ENCODE peak calls at places on chromosomes 16 and 17, in six cellular contexts. E is Peyer's patch; B is lower lobe of right lung; Z is body of pancreas; D is effector memory CD4-positive, alpha-beta T cell; R is heart right ventricle. M is an unnamed sample.

GRCh38 chr17:6098466-6099180 is 28.4 kb downstream of the WSCD1 start:
- DNase-seq in E (peak; percentile 21), D (no peak), B (no peak), Z (no peak), R (peak; percentile 63), M (peak; percentile 60)

GRCh38 chr17:76382305-76382802 is 2.1 kb upstream of the SPHK1 start:
- DNase-seq in R (no peak), E (no peak), B (no peak), D (no peak), Z (peak; percentile 74), M (peak; percentile 77)

GRCh38 chr16:69171325-69172095 is 15.5 kb upstream of the SNTB2 start:
- DNase-seq in Z (no peak), R (no peak), B (no peak), D (no peak), E (no peak), M (no peak)

GRCh38 chr16:629289-630023 is 1.3 kb upstream of the WFIKKN1 start:
- DNase-seq in Z (no peak), R (no peak), B (no peak), E (no peak), D (no peak), M (peak; percentile 50)

GRCh38 chr17:3683054-3683511 is 12.9 kb downstream of the P2RX5 start:
- DNase-seq in D (peak; percentile 21), R (no peak), Z (peak; percentile 37), B (no peak), E (no peak), M (peak; percentile 33)

GRCh38 chr17:74288785-74289184 is 14.8 kb downstream of the DNAI2 start:
- DNase-seq in R (no peak), E (no peak), Z (no peak), D (no peak), B (no peak), M (no peak)

GRCh38 chr17:57349533-57350227 is 93.4 kb downstream of the MSI2 start:
- DNase-seq in D (no peak), E (no peak), Z (no peak), B (no peak), R (no peak), M (no peak)

GRCh38 chr16:58128721-58129096 is 472 bp downstream of the CFAP20 start:
- DNase-seq in E (no peak), B (no peak), Z (peak; percentile 21), D (peak; percentile 6), R (no peak), M (peak; percentile 66)

GRCh38 chr17:82602986-82603385 is 45.3 kb downstream of the WDR45B start:
- DNase-seq in R (no peak), D (no peak), B (no peak), Z (no peak), E (no peak), M (no peak)

GRCh38 chr16:8929086-8929748 is 34.5 kb downstream of the USP7 start:
- DNase-seq in R (no peak), Z (no peak), E (no peak), D (no peak), B (no peak), M (no peak)

GRCh38 chr17:43839670-43840101 is 6.7 kb upstream of the MPP3 start:
- DNase-seq in B (no peak), E (peak; percentile 84), Z (peak; percentile 81), R (no peak), D (no peak), M (no peak)

GRCh38 chr16:87918866-87919680 is 17.3 kb downstream of the CA5A start:
- DNase-seq in R (peak; percentile 68), B (no peak), Z (no peak), D (no peak), E (no peak), M (no peak)

GRCh38 chr17:5841862-5842261 is 228.3 kb upstream of the WSCD1 start:
- DNase-seq in D (no peak), Z (no peak), R (no peak), E (no peak), B (no peak), M (no peak)

DNA sequence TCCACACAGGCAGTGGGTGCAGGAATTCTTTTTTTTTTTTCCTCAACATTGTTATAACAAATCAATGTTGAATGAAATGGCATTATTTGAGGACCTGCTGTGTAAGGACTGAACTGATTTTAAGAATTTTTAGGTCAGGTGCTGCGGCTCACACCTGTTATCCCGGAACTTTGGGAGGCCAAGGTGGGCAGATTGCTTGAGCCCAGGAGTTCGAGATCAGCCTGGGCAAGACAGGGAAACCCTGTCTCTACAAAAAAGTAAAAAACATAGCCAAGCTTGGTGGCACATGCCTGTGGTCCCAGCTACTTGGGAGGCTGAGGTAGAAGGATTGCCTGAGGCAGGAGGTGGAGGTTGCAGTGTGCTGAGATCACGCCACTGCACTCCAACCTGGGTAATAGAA is 12.4 kb downstream of the MPRIP start:
- DNase-seq in B (no peak), E (no peak), Z (no peak), D (no peak), R (no peak), M (no peak)
- H3K4me1 ChIP-seq in B (peaks cover 73% of the 10 kb centered on the region), E (peaks cover 12% of the 10 kb centered on the region), Z (peaks cover 78% of the 10 kb centered on the region), D (peaks cover 24% of the 10 kb centered on the region), R (peaks cover 100% of the 10 kb centered on the region), M (no peaks in the 10 kb centered on the region)

GRCh38 chr16:31355701-31356100 is 725 bp downstream of the ITGAX start:
- DNase-seq in B (no peak), Z (no peak), R (no peak), D (no peak), E (no peak), M (no peak)
- H3K4me3 ChIP-seq in B (peak overlapping the region; percentile 41), Z (no peak overlapping the region), R (no peak overlapping the region), D (no peak overlapping the region), E (no peak overlapping the region), M (no peak overlapping the region)

DNA sequence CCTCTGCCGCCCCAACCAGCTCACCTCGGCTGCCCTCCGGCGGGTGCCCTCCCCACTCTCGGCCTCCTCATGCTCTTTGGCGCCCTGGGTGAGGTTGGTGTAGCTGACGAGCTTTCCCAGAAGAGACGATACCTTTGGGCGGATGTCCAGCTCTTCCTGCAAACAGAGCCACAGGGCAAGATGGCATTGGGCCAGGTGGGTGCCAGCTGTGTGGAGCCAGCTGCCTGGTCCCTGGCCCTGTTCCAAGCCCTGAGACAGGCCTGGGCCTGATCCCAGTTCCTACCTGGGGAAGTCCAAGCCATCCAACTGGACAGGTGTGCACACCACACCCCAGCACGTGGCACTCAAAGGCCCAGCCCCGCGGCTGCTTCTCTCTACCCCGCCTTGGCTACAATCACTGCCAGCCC is 6.9 kb downstream of the SLC12A4 start:
- DNase-seq in R (no peak), D (no peak), B (peak; percentile 78), Z (peak; percentile 98), E (peak; percentile 85), M (peak; percentile 27)
- H3K4me1 ChIP-seq in R (peaks cover 87% of the 10 kb centered on the region), D (no peaks in the 10 kb centered on the region), B (peaks cover 77% of the 10 kb centered on the region), Z (peaks cover 43% of the 10 kb centered on the region), E (no peaks in the 10 kb centered on the region), M (peaks cover 10% of the 10 kb centered on the region)

GRCh38 chr17:36645358-36645757 is 44.0 kb downstream of the MRM1 start:
- DNase-seq in R (no peak), B (no peak), D (no peak), E (no peak), Z (no peak), M (no peak)

GRCh38 chr17:36653374-36653773 is 52.0 kb downstream of the MRM1 start:
- DNase-seq in B (no peak), D (no peak), R (no peak), E (no peak), Z (no peak), M (no peak)

GRCh38 chr17:36647598-36647997 is 46.2 kb downstream of the MRM1 start:
- DNase-seq in D (no peak), Z (no peak), B (no peak), R (no peak), E (no peak), M (no peak)

GRCh38 chr17:36652716-36653115 is 51.3 kb downstream of the MRM1 start:
- DNase-seq in Z (no peak), E (peak; percentile 56), R (no peak), B (no peak), D (no peak), M (no peak)

GRCh38 chr17:36650096-36650764 is 48.8 kb downstream of the MRM1 start:
- DNase-seq in D (no peak), E (no peak), B (no peak), Z (no peak), R (no peak), M (no peak)
- H3K4me3 ChIP-seq in D (no peak overlapping the region), E (no peak overlapping the region), B (no peak overlapping the region), Z (no peak overlapping the region), R (no peak overlapping the region), M (no peak overlapping the region)

GRCh38 chr17:51439395-51440229 is 179.3 kb downstream of the UTP18 start:
- DNase-seq in B (no peak), R (no peak), E (no peak), D (peak; percentile 32), Z (no peak), M (no peak)

GRCh38 chr17:51430581-51430980 is 170.2 kb downstream of the UTP18 start:
- DNase-seq in B (no peak), R (no peak), Z (no peak), D (no peak), E (no peak), M (no peak)

GRCh38 chr17:51435171-51435552 is 174.8 kb downstream of the UTP18 start:
- DNase-seq in R (no peak), E (no peak), B (no peak), D (peak; percentile 44), Z (no peak), M (peak; percentile 11)

GRCh38 chr17:51435641-51436091 is 175.3 kb downstream of the UTP18 start:
- DNase-seq in D (peak; percentile 44), Z (peak; percentile 87), E (no peak), R (peak; percentile 9), B (peak; percentile 61), M (peak; percentile 66)

DNA sequence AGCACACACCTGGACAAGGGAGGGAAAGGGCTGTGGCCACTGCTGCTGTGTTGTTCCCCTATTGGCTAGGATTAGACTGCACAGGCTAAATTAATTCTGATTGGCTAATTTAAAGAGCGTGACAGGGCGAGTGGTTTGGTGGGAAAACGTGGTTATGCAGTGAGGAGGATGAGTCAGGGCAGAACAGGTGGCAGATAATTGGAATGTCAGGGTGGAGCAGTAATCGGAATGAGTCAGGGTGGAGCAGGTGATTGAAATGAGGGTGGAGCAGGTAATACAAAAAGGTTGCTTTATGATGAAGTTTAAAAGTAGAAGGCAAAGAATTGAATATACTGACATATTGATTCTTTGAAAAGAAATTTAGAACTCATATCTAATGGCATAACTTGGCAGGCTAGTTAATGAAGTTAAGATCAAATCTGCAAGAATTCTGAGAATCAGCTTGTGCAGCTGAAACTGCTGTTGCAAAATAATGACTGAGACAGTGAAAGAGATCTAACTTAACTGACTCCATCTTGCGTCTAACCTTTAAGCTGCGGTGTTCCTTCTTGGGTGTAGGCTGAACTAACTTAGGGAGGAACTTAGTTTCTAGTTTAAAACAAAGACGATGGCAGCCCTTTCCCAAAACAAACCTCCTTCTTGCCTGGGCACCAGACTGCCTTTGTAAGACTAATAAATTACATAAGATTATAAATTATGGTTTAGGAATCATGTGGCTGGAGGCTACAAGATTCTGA is 174.3 kb downstream of the UTP18 start:
- DNase-seq in R (no peak), D (no peak), E (no peak), B (no peak), Z (no peak), M (peak; percentile 70)
- H3K4me1 ChIP-seq in R (no peaks in the 10 kb centered on the region), D (peaks cover 34% of the 10 kb centered on the region), E (no peaks in the 10 kb centered on the region), B (no peaks in the 10 kb centered on the region), Z (peaks cover 7% of the 10 kb centered on the region), M (peaks cover 9% of the 10 kb centered on the region)

M was measured in SJCRH30.